ENCODE peak calls at places on chromosome 13, in eight cellular contexts. T is HCT116, I is fibroblast of lung, J is neuronal stem cell, N is GM23248, R is endothelial cell of umbilical vein, C is OCI-LY7, Z is IMR-90. X is an unnamed sample.

GRCh38 chr13:27432180-27432579 is 7.8 kb downstream of the GTF3A start:
- DNase-seq in C (no peak), T (no peak), I (no peak), J (no peak), R (no peak), N (no peak), Z (no peak), X (no peak)

GRCh38 chr13:106533940-106534843 is 1.3 kb downstream of the EFNB2 start:
- DNase-seq in C (no peak), N (peak; percentile 53), R (peak; percentile 67), Z (peak; percentile 63), T (no peak), J (no peak), I (peak; percentile 83), X (peak; percentile 57)

GRCh38 chr13:21137696-21138095 is 38.7 kb downstream of the SKA3 start:
- DNase-seq in N (peak; percentile 53), Z (peak; percentile 49), T (peak; percentile 59), C (no peak), I (peak; percentile 37), J (no peak), R (no peak), X (peak; percentile 29)

GRCh38 chr13:60463787-60464186 is 66.8 kb downstream of the TDRD3 start:
- DNase-seq in I (no peak), T (no peak), J (no peak), R (no peak), N (no peak), Z (no peak), C (no peak), X (no peak)

GRCh38 chr13:102697929-102698648 is 3.2 kb upstream of the METTL21C start:
- DNase-seq in Z (no peak), N (no peak), J (no peak), C (no peak), T (no peak), I (no peak), R (no peak), X (no peak)

GRCh38 chr13:19601749-19602725 is 31.4 kb upstream of the MPHOSPH8 start:
- DNase-seq in R (peak; percentile 52), J (peak; percentile 40), N (peak; percentile 74), Z (peak; percentile 27), T (no peak), I (peak; percentile 29), C (no peak), X (peak; percentile 48)

GRCh38 chr13:75391432-75392100 is 90.4 kb downstream of the TBC1D4 start:
- DNase-seq in R (no peak), I (no peak), C (no peak), T (no peak), Z (peak; percentile 30), N (no peak), J (no peak), X (no peak)

GRCh38 chr13:85657942-85658341 is 141.3 kb downstream of the SLITRK6 start:
- DNase-seq in R (no peak), I (no peak), J (no peak), T (no peak), C (no peak), N (no peak), Z (no peak), X (no peak)

GRCh38 chr13:91207261-91207660 is 140.2 kb upstream of the MIR17HG start:
- DNase-seq in J (no peak), Z (no peak), N (no peak), C (no peak), T (no peak), I (no peak), R (no peak), X (no peak)

DNA sequence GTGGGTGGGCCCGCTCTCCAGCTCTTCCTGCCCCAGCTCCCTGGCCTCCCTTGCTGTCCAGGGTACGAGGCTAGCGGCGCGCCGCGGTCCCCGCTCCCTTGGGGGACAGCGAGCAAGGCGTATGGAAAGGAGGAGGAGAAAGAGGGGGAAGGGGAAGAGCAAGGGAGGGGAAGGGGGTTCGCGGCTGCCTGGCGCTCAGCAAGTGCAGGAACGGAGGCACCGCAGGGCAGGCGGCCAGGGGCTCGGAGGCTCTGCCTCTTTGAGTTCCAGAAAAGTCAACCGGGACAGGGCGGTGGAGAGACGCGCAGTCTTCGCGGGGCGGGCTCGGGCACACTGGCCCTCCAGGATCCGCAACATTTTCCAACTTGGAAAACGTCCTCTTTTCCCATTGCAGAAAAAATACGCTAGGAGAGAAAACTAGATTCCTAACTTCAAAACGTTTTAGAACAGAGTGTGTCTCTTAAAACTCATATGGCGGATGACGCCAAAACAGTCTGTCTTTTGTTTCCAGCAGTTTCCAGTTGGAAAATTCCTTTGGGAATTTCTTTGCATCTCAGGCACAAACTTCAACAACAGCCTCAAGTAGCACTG is 23.1 kb upstream of the TNFRSF19 start:
- DNase-seq in R (peak; percentile 12), C (no peak), I (peak; percentile 45), J (no peak), N (peak; percentile 55), T (no peak), Z (peak; percentile 7), X (peak; percentile 4)
- H3K4me2 ChIP-seq in R (peak overlapping the region; percentile 81), C (no peak overlapping the region), I (peak overlapping the region; percentile 91), J (peak overlapping the region; percentile 54), N (peak overlapping the region; percentile 98), T (no peak overlapping the region), Z (peak overlapping the region; percentile 85), X (peak overlapping the region; percentile 95)

GRCh38 chr13:43785166-43785680 is 1.5 kb downstream of the ENOX1 start:
- DNase-seq in R (peak; percentile 6), Z (peak; percentile 2), J (no peak), T (no peak), N (no peak), I (no peak), C (no peak), X (no peak)
- H3K4me2 ChIP-seq in R (peak overlapping the region; percentile 5), Z (peak overlapping the region; percentile 99), J (peak overlapping the region; percentile 99), T (no peak overlapping the region), N (peak overlapping the region; percentile 68), I (peak overlapping the region; percentile 53), C (peak overlapping the region; percentile 86), X (peak overlapping the region; percentile 99)

GRCh38 chr13:45451282-45451681 is 13.5 kb upstream of the COG3 start:
- DNase-seq in J (no peak), R (no peak), N (peak; percentile 10), C (no peak), I (no peak), Z (no peak), T (no peak), X (no peak)

GRCh38 chr13:45454204-45454603 is 10.5 kb upstream of the COG3 start:
- DNase-seq in Z (no peak), R (no peak), C (no peak), J (no peak), T (no peak), N (no peak), I (no peak), X (no peak)

GRCh38 chr13:45456196-45456972 is 8.4 kb upstream of the COG3 start:
- DNase-seq in J (no peak), Z (peak; percentile 69), N (peak; percentile 72), R (peak; percentile 22), C (no peak), T (no peak), I (peak; percentile 33), X (peak; percentile 87)
- H3K4me2 ChIP-seq in J (no peak overlapping the region), Z (peak overlapping the region; percentile 10), N (no peak overlapping the region), R (no peak overlapping the region), C (no peak overlapping the region), T (no peak overlapping the region), I (no peak overlapping the region), X (peak overlapping the region; percentile 33)

GRCh38 chr13:36143768-36144167 is 12.6 kb upstream of the DCLK1 start:
- DNase-seq in T (no peak), I (no peak), N (no peak), C (no peak), J (no peak), R (no peak), Z (no peak), X (no peak)

GRCh38 chr13:36148436-36148835 is 17.3 kb upstream of the DCLK1 start:
- DNase-seq in J (no peak), N (peak; percentile 49), T (no peak), R (no peak), I (no peak), Z (no peak), C (no peak), X (no peak)

GRCh38 chr13:36146513-36147276 is 15.5 kb upstream of the DCLK1 start:
- DNase-seq in N (no peak), I (no peak), C (no peak), J (no peak), R (no peak), Z (no peak), T (no peak), X (no peak)

DNA sequence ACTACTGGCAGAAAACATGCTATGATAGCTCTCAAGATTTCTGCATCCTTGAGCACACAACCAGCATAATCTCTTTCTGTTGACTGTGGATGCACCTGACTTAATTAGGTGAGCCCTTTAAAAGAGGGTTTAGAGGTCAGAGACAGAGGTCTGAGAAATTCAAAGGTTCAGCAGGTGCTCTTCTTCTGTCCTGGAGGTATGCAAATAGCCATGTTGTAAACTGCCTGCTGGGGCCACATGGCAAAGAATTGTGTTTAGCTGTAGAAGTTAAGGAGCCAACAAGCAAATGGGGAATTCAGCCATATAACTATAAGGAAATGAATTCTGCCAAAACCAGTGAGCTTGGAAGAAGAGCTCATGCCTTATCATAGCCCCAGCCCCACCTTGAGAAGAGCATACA is 11.6 kb upstream of the DCLK1 start:
- DNase-seq in C (no peak), N (no peak), T (no peak), R (no peak), J (no peak), Z (no peak), I (no peak), X (no peak)
- H3K4me2 ChIP-seq in C (no peak overlapping the region), N (no peak overlapping the region), T (no peak overlapping the region), R (no peak overlapping the region), J (no peak overlapping the region), Z (no peak overlapping the region), I (no peak overlapping the region), X (no peak overlapping the region)

DNA sequence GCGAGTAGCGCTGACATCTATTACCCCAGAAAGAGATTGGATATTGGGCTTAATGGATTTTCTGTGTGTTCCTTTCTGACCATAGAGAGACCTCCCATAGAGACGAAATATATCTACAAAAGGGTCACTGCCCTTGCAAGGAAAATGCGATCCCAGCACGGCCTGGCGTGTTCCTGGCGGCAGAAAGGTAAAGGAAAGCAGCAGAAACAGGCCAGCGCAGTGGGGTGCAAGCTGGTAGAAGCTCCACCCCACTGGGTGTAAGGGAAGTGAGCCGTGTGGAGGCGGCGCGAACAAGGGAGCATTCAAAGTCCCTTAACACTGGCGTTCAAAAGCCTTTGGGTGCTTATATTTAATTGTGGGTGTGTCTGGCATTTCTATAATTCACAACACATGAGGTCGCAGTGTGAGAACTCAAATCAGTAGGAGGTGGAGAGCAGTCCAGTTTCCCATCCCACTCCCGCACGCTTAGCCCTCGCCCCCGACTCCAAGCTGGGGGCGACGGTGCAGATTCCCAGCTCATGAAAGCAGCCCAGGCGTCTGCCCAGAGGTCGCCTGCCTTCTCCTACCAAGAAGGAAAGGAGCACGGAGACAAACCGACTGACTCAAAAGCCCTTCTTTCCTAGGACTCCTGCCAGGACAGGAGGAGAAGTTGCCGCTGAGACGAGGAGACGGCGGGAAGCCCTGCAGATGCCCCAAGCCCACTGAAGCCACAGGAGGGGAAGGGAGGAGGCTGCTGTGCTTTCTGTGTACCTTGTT is 478.4 kb downstream of the FOXO1 start:
- DNase-seq in C (no peak), I (no peak), Z (no peak), J (no peak), T (no peak), N (peak; percentile 51), R (no peak), X (no peak)
- H3K4me2 ChIP-seq in C (no peak overlapping the region), I (no peak overlapping the region), Z (no peak overlapping the region), J (no peak overlapping the region), T (no peak overlapping the region), N (peak overlapping the region; percentile 34), R (no peak overlapping the region), X (no peak overlapping the region)

GRCh38 chr13:113364371-113364932 is 522 bp upstream of the GRTP1 start:
- DNase-seq in N (peak; percentile 41), R (no peak), J (peak; percentile 43), Z (no peak), C (no peak), I (peak; percentile 9), T (no peak), X (no peak)
- H3K4me2 ChIP-seq in N (no peak overlapping the region), R (no peak overlapping the region), J (peak overlapping the region; percentile 49), Z (peak overlapping the region; percentile 40), C (peak overlapping the region; percentile 20), I (peak overlapping the region; percentile 25), T (peak overlapping the region; percentile 52), X (no peak overlapping the region)